ENCODE peak calls at places on chromosomes 4 and X, in four cellular contexts. One of them, this sample, is unnamed.

GRCh38 chr4:92776080-92776479 is 472.3 kb downstream of the GRID2 start:
- DNase-seq in heart left ventricle: no peak
- DNase-seq in H1: no peak
- DNase-seq in NB4: no peak
- DNase-seq in this sample: no peak

GRCh38 chr4:38560340-38560739 is 103.7 kb upstream of the KLF3 start:
- DNase-seq in heart left ventricle: no peak
- DNase-seq in H1: no peak
- DNase-seq in NB4: no peak
- DNase-seq in this sample: no peak

GRCh38 chr4:149522031-149522430 is 293.6 kb downstream of the IQCM start:
- DNase-seq in heart left ventricle: no peak
- DNase-seq in H1: no peak
- DNase-seq in NB4: no peak
- DNase-seq in this sample: no peak

GRCh38 chr4:81337211-81337610 is 122.2 kb upstream of the PRKG2 start:
- DNase-seq in heart left ventricle: no peak
- DNase-seq in H1: no peak
- DNase-seq in NB4: no peak
- DNase-seq in this sample: no peak

GRCh38 chr4:11367371-11367770 is 61.3 kb downstream of the HS3ST1 start:
- DNase-seq in heart left ventricle: peak
- DNase-seq in H1: no peak
- DNase-seq in NB4: no peak
- DNase-seq in this sample: no peak

GRCh38 chrX:789096-789495 is 158.5 kb downstream of the SHOX start:
- DNase-seq in heart left ventricle: no peak
- DNase-seq in H1: no peak
- DNase-seq in NB4: no peak
- DNase-seq in this sample: no peak

GRCh38 chrX:10049246-10049645 is 82.1 kb downstream of the CLDN34 start:
- DNase-seq in heart left ventricle: no peak
- DNase-seq in H1: no peak
- DNase-seq in NB4: no peak
- DNase-seq in this sample: no peak

GRCh38 chrX:114906978-114907510 is 110.4 kb downstream of the IL13RA2 start:
- DNase-seq in heart left ventricle: no peak
- DNase-seq in H1: peak
- DNase-seq in NB4: no peak
- DNase-seq in this sample: no peak

GRCh38 chr4:106366026-106366425 is 2.6 kb downstream of the GIMD1 start:
- DNase-seq in heart left ventricle: no peak
- DNase-seq in H1: no peak
- DNase-seq in NB4: no peak
- DNase-seq in this sample: no peak

GRCh38 chr4:118682928-118683327 is 2.3 kb upstream of the METTL14 start:
- DNase-seq in heart left ventricle: no peak
- DNase-seq in H1: no peak
- DNase-seq in NB4: peak
- DNase-seq in this sample: peak

GRCh38 chr4:85747871-85748491 is 273.0 kb downstream of the ARHGAP24 start:
- DNase-seq in heart left ventricle: peak
- DNase-seq in H1: no peak
- DNase-seq in NB4: peak
- DNase-seq in this sample: peak

GRCh38 chr4:59759082-59759825 is 1440.9 kb upstream of the ADGRL3 start:
- DNase-seq in heart left ventricle: no peak
- DNase-seq in H1: no peak
- DNase-seq in NB4: no peak
- DNase-seq in this sample: no peak

GRCh38 chr4:25835384-25835783 is 27.4 kb downstream of the SEL1L3 start:
- DNase-seq in heart left ventricle: no peak
- DNase-seq in H1: no peak
- DNase-seq in NB4: no peak
- DNase-seq in this sample: no peak

GRCh38 chr4:74085669-74086068 is 13.3 kb downstream of the CXCL2 start:
- DNase-seq in heart left ventricle: no peak
- DNase-seq in H1: no peak
- DNase-seq in NB4: no peak
- DNase-seq in this sample: no peak

GRCh38 chr4:5747746-5748365 is 36.9 kb downstream of the EVC start:
- DNase-seq in heart left ventricle: peak
- DNase-seq in H1: no peak
- DNase-seq in NB4: no peak
- DNase-seq in this sample: no peak

GRCh38 chr4:102174800-102175199 is 170.5 kb downstream of the SLC39A8 start:
- DNase-seq in heart left ventricle: no peak
- DNase-seq in H1: no peak
- DNase-seq in NB4: no peak
- DNase-seq in this sample: no peak

GRCh38 chr4:1058198-1058996 is 47.0 kb downstream of the FGFRL1 start:
- DNase-seq in heart left ventricle: no peak
- DNase-seq in H1: no peak
- DNase-seq in NB4: no peak
- DNase-seq in this sample: no peak

GRCh38 chr4:184815046-184815877 is 10.5 kb downstream of the ACSL1 start:
- DNase-seq in heart left ventricle: peak
- DNase-seq in H1: no peak
- DNase-seq in NB4: peak
- DNase-seq in this sample: peak

GRCh38 chrX:427812-428725 is 41.4 kb upstream of the PPP2R3B start:
- DNase-seq in heart left ventricle: no peak
- DNase-seq in H1: peak
- DNase-seq in NB4: peak
- DNase-seq in this sample: no peak

GRCh38 chr4:120009731-120010130 is 56.9 kb downstream of the MAD2L1 start:
- DNase-seq in heart left ventricle: no peak
- DNase-seq in H1: no peak
- DNase-seq in NB4: peak
- DNase-seq in this sample: no peak

GRCh38 chr4:104818579-104818978 is 323.9 kb upstream of the CXXC4 start:
- DNase-seq in heart left ventricle: no peak
- DNase-seq in H1: no peak
- DNase-seq in NB4: no peak
- DNase-seq in this sample: no peak

GRCh38 chr4:155768370-155768769 is 9.5 kb downstream of the GUCY1B1 start:
- DNase-seq in heart left ventricle: no peak
- DNase-seq in H1: no peak
- DNase-seq in NB4: no peak
- DNase-seq in this sample: no peak

GRCh38 chr4:149120331-149121014 is 678.3 kb upstream of the NR3C2 start:
- DNase-seq in heart left ventricle: no peak
- DNase-seq in H1: no peak
- DNase-seq in NB4: no peak
- DNase-seq in this sample: no peak

GRCh38 chr4:184568770-184569169 is 80.5 kb downstream of the CASP3 start:
- DNase-seq in heart left ventricle: no peak
- DNase-seq in H1: no peak
- DNase-seq in NB4: no peak
- DNase-seq in this sample: no peak

GRCh38 chr4:41930139-41930831 is 4.9 kb upstream of the TMEM33 start:
- DNase-seq in heart left ventricle: no peak
- DNase-seq in H1: no peak
- DNase-seq in NB4: no peak
- DNase-seq in this sample: no peak

GRCh38 chr4:124525524-124525923 is 187.0 kb downstream of the ANKRD50 start:
- DNase-seq in heart left ventricle: no peak
- DNase-seq in H1: no peak
- DNase-seq in NB4: no peak
- DNase-seq in this sample: no peak

GRCh38 chr4:176790398-176790797 is 2.3 kb downstream of the VEGFC start:
- DNase-seq in heart left ventricle: no peak
- DNase-seq in H1: no peak
- DNase-seq in NB4: no peak
- DNase-seq in this sample: no peak

GRCh38 chr4:105637409-105638258 is 70.9 kb downstream of the INTS12 start:
- DNase-seq in heart left ventricle: peak
- DNase-seq in H1: no peak
- DNase-seq in NB4: peak
- DNase-seq in this sample: peak

GRCh38 chr4:122341906-122342305 is 36.9 kb upstream of the ADAD1 start:
- DNase-seq in heart left ventricle: no peak
- DNase-seq in H1: no peak
- DNase-seq in NB4: peak
- DNase-seq in this sample: no peak

GRCh38 chr4:86508436-86508835 is 85.7 kb upstream of the PTPN13 start:
- DNase-seq in heart left ventricle: no peak
- DNase-seq in H1: no peak
- DNase-seq in NB4: no peak
- DNase-seq in this sample: no peak

GRCh38 chrX:73943900-73944581 is 359.9 kb upstream of the ZCCHC13 start:
- DNase-seq in heart left ventricle: peak
- DNase-seq in H1: peak
- DNase-seq in NB4: peak
- DNase-seq in this sample: peak

GRCh38 chr4:78661923-78662521 is 110.5 kb downstream of the ANXA3 start:
- DNase-seq in heart left ventricle: no peak
- DNase-seq in H1: no peak
- DNase-seq in NB4: peak
- DNase-seq in this sample: no peak

GRCh38 chrX:136204571-136204970 is 46.6 kb downstream of the MAP7D3 start:
- DNase-seq in heart left ventricle: peak
- DNase-seq in H1: no peak
- DNase-seq in NB4: no peak
- DNase-seq in this sample: peak

GRCh38 chr4:153573881-153574807 is 108.0 kb downstream of the TMEM131L start:
- DNase-seq in heart left ventricle: peak
- DNase-seq in H1: no peak
- DNase-seq in NB4: peak
- DNase-seq in this sample: peak

GRCh38 chr4:160026720-160027119 is 923.8 kb downstream of the RAPGEF2 start:
- DNase-seq in heart left ventricle: no peak
- DNase-seq in H1: no peak
- DNase-seq in NB4: peak
- DNase-seq in this sample: peak

DNA sequence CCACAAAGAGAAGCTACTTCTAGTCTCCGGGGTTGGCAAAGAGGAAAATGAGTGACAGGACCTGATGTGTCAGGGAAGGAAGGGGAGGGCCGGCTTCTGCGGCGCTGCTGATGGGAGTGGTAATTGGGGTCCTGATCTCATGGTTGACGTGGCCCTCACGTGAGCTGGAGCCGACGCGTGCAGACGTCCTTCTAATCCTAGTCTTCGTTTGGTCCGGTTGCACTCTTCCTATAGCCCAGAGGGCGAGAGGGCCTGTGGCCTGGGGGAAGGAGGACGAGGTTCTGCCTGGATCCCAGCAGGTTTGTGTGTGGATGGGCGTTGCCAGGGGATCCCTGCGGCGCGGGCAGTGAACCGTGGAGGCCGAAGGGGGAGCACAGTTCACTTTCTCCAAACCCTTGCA is at the start of gene ARMCX1:
- DNase-seq in heart left ventricle: peak
- DNase-seq in H1: peak
- DNase-seq in NB4: peak
- DNase-seq in this sample: peak
- TF ChIP-seq POLR2A in heart left ventricle: no peak
- TF ChIP-seq POLR2A in H1: no peak
- TF ChIP-seq POLR2A in NB4: no peak
- TF ChIP-seq POLR2A in this sample: no peak

DNA sequence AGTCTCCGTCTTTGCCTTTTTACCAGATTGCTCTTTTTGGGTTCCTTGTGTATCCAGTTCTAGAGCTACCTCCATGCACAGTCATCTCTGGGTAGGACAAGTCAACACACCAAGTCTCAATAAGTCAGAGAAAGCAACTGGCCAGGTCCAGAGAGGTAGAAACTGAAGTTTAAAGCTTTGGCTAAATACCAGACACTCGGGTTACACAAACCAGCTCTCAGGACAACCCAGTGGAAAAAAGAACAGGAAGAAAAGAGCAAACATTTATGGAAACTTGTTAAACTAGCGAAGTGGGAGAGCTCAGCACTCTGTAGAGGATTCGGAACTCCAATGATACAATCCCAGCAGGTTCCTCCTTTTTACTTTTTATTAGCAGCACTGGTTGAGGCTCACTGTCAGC is 291.0 kb upstream of the CPEB2 start:
- DNase-seq in heart left ventricle: no peak
- DNase-seq in H1: no peak
- DNase-seq in NB4: no peak
- DNase-seq in this sample: no peak
- TF ChIP-seq POLR2A in heart left ventricle: no peak
- TF ChIP-seq POLR2A in H1: no peak
- TF ChIP-seq POLR2A in NB4: no peak
- TF ChIP-seq POLR2A in this sample: no peak

GRCh38 chrX:120463241-120463640 is 5.9 kb downstream of the LAMP2 start:
- DNase-seq in heart left ventricle: no peak
- DNase-seq in H1: no peak
- DNase-seq in NB4: peak
- DNase-seq in this sample: peak
- TF ChIP-seq POLR2A in heart left ventricle: no peak
- TF ChIP-seq POLR2A in H1: no peak
- TF ChIP-seq POLR2A in NB4: no peak
- TF ChIP-seq POLR2A in this sample: no peak

GRCh38 chrX:21837056-21837455 is 2.4 kb upstream of the MBTPS2 start:
- DNase-seq in heart left ventricle: no peak
- DNase-seq in H1: no peak
- DNase-seq in NB4: no peak
- DNase-seq in this sample: no peak
- TF ChIP-seq POLR2A in heart left ventricle: no peak
- TF ChIP-seq POLR2A in H1: no peak
- TF ChIP-seq POLR2A in NB4: no peak
- TF ChIP-seq POLR2A in this sample: no peak

GRCh38 chr4:98658287-98659105 is at the start of gene TSPAN5:
- DNase-seq in heart left ventricle: peak
- DNase-seq in H1: no peak
- DNase-seq in NB4: peak
- DNase-seq in this sample: peak
- TF ChIP-seq POLR2A in heart left ventricle: no peak
- TF ChIP-seq POLR2A in H1: no peak
- TF ChIP-seq POLR2A in NB4: no peak
- TF ChIP-seq POLR2A in this sample: peak

GRCh38 chrX:40012039-40012799 is 85.5 kb downstream of the BCOR start:
- DNase-seq in heart left ventricle: peak
- DNase-seq in H1: no peak
- DNase-seq in NB4: peak
- DNase-seq in this sample: no peak

GRCh38 chrX:40010550-40011364 is 87.0 kb downstream of the BCOR start:
- DNase-seq in heart left ventricle: no peak
- DNase-seq in H1: no peak
- DNase-seq in NB4: peak
- DNase-seq in this sample: no peak

GRCh38 chrX:40015693-40016092 is 82.1 kb downstream of the BCOR start:
- DNase-seq in heart left ventricle: no peak
- DNase-seq in H1: no peak
- DNase-seq in NB4: no peak
- DNase-seq in this sample: no peak

GRCh38 chrX:40011483-40012038 is 86.2 kb downstream of the BCOR start:
- DNase-seq in heart left ventricle: no peak
- DNase-seq in H1: no peak
- DNase-seq in NB4: peak
- DNase-seq in this sample: no peak

GRCh38 chrX:40012800-40013682 is 84.7 kb downstream of the BCOR start:
- DNase-seq in heart left ventricle: peak
- DNase-seq in H1: no peak
- DNase-seq in NB4: peak
- DNase-seq in this sample: peak
- TF ChIP-seq POLR2A in heart left ventricle: no peak
- TF ChIP-seq POLR2A in H1: no peak
- TF ChIP-seq POLR2A in NB4: peak
- TF ChIP-seq POLR2A in this sample: no peak